ENCODE peak calls at places on chromosomes 13 and 19, in four cellular contexts. E, M, O and G are unnamed samples.

GRCh38 chr13:45207319-45207718 is 6.5 kb upstream of the KCTD4 start:
- DNase-seq in E (no peak), M (no peak), O (no peak), G (no peak)

GRCh38 chr19:3397266-3398022 is 31.1 kb downstream of the NFIC start:
- DNase-seq in O (no peak), E (peak; percentile 63), M (peak; percentile 44), G (no peak)

GRCh38 chr13:99749627-99750026 is 221.9 kb downstream of the ZIC5 start:
- DNase-seq in O (no peak), E (no peak), M (no peak), G (no peak)

GRCh38 chr19:48934837-48935236 is 1.3 kb downstream of the DHDH start:
- DNase-seq in E (no peak), M (no peak), O (no peak), G (no peak)

GRCh38 chr13:54705738-54706137 is 1677.1 kb downstream of the OLFM4 start:
- DNase-seq in O (no peak), E (no peak), M (no peak), G (no peak)

GRCh38 chr13:24742986-24743385 is 21.0 kb upstream of the RNF17 start:
- DNase-seq in O (peak; percentile 68), E (no peak), M (no peak), G (no peak)

GRCh38 chr13:34303346-34303745 is 485.4 kb downstream of the RFC3 start:
- DNase-seq in M (no peak), E (peak; percentile 31), O (no peak), G (no peak)

GRCh38 chr19:5255602-5256231 is 84.9 kb downstream of the PTPRS start:
- DNase-seq in M (no peak), O (no peak), E (no peak), G (no peak)

GRCh38 chr19:3183721-3184641 is 1.7 kb upstream of the NCLN start:
- DNase-seq in O (no peak), E (no peak), M (no peak), G (no peak)

GRCh38 chr13:97889803-97890202 is 63.7 kb upstream of the IPO5 start:
- DNase-seq in M (no peak), O (no peak), E (no peak), G (no peak)

GRCh38 chr13:110525328-110526319 is 35.9 kb downstream of the RAB20 start:
- DNase-seq in M (peak; percentile 46), E (no peak), O (peak; percentile 8), G (peak; percentile 6)

GRCh38 chr13:79647518-79647917 is 166.6 kb downstream of the NDFIP2 start:
- DNase-seq in O (no peak), E (no peak), M (no peak), G (no peak)

GRCh38 chr19:40719414-40719894 is 2.5 kb downstream of the ITPKC start:
- DNase-seq in O (no peak), E (no peak), M (no peak), G (no peak)

GRCh38 chr19:4327877-4328242 is 10.8 kb downstream of the STAP2 start:
- DNase-seq in O (no peak), E (no peak), M (no peak), G (no peak)

GRCh38 chr19:3108775-3109174 is 14.6 kb downstream of the GNA11 start:
- DNase-seq in E (peak; percentile 69), M (peak; percentile 72), O (peak; percentile 81), G (peak; percentile 74)

GRCh38 chr13:24274452-24274971 is 34.9 kb upstream of the C1QTNF9 start:
- DNase-seq in O (peak; percentile 22), M (peak; percentile 34), E (peak; percentile 40), G (peak; percentile 59)

GRCh38 chr19:38304352-38304865 is 358 bp downstream of the C19orf33 start:
- DNase-seq in M (no peak), O (no peak), E (no peak), G (no peak)

GRCh38 chr19:1046117-1046626 is 6.3 kb downstream of the ABCA7 start:
- DNase-seq in M (no peak), O (no peak), E (no peak), G (no peak)

GRCh38 chr19:15124572-15125231 is 17.5 kb downstream of the SYDE1 start:
- DNase-seq in M (peak; percentile 76), O (no peak), E (peak; percentile 55), G (no peak)

GRCh38 chr13:94110011-94110410 is 369.5 kb downstream of the DCT start:
- DNase-seq in M (no peak), E (no peak), O (no peak), G (no peak)

GRCh38 chr13:78608254-78608704 is 4.9 kb upstream of the POU4F1 start:
- DNase-seq in O (no peak), M (no peak), E (no peak), G (no peak)

GRCh38 chr19:1429750-1430149 is 8.4 kb upstream of the RPS15 start:
- DNase-seq in O (no peak), M (peak; percentile 36), E (peak; percentile 77), G (no peak)

GRCh38 chr19:57887195-57887941 is 1.5 kb downstream of the ZNF814 start:
- DNase-seq in O (no peak), M (peak; percentile 12), E (no peak), G (no peak)

GRCh38 chr13:74305876-74306275 is 171.7 kb upstream of the KLF12 start:
- DNase-seq in M (no peak), E (no peak), O (no peak), G (no peak)

GRCh38 chr19:15672580-15673175 is at the start of gene CYP4F12:
- DNase-seq in O (peak; percentile 31), M (peak; percentile 96), E (peak; percentile 84), G (peak; percentile 27)

GRCh38 chr19:40689339-40690049 is 957 bp downstream of the NUMBL start:
- DNase-seq in O (peak; percentile 69), E (no peak), M (no peak), G (no peak)

GRCh38 chr19:3253270-3253669 is 28.8 kb downstream of the CELF5 start:
- DNase-seq in M (no peak), O (no peak), E (no peak), G (no peak)

GRCh38 chr13:74077847-74078246 is 56.4 kb downstream of the KLF12 start:
- DNase-seq in O (no peak), M (no peak), E (no peak), G (no peak)

GRCh38 chr13:98033277-98034247 is 80.1 kb downstream of the IPO5 start:
- DNase-seq in E (no peak), M (no peak), O (peak; percentile 16), G (no peak)

GRCh38 chr19:46927106-46927505 is 66.3 kb downstream of the ARHGAP35 start:
- DNase-seq in E (no peak), O (no peak), M (no peak), G (no peak)

GRCh38 chr13:102677122-102677521 is 17.7 kb downstream of the METTL21C start:
- DNase-seq in M (no peak), E (no peak), O (no peak), G (no peak)

GRCh38 chr13:114035583-114036501 is 62.0 kb upstream of the C13orf46 start:
- DNase-seq in O (no peak), E (no peak), M (no peak), G (no peak)

GRCh38 chr13:50149143-50149703 is 134.0 kb downstream of the KCNRG start:
- DNase-seq in M (no peak), O (no peak), E (no peak), G (no peak)

GRCh38 chr19:5048091-5048726 is 79.3 kb downstream of the KDM4B start:
- DNase-seq in O (peak; percentile 57), E (peak; percentile 87), M (peak; percentile 86), G (peak; percentile 41)

GRCh38 chr19:54040003-54040402 is 23.7 kb downstream of the VSTM1 start:
- DNase-seq in E (no peak), O (no peak), M (no peak), G (no peak)

GRCh38 chr13:49754146-49754545 is 38.3 kb downstream of the KPNA3 start:
- DNase-seq in E (no peak), M (no peak), O (no peak), G (no peak)

GRCh38 chr19:50333737-50334617 is 4.8 kb upstream of the KCNC3 start:
- DNase-seq in M (peak; percentile 84), E (peak; percentile 82), O (no peak), G (peak; percentile 87)

GRCh38 chr19:19227217-19227616 is 15.5 kb downstream of the NCAN start:
- DNase-seq in E (no peak), M (no peak), O (no peak), G (no peak)

GRCh38 chr19:19224150-19224851 is 12.5 kb downstream of the NCAN start:
- DNase-seq in M (no peak), O (no peak), E (no peak), G (no peak)

GRCh38 chr19:19226204-19226603 is 14.4 kb downstream of the NCAN start:
- DNase-seq in O (no peak), M (no peak), E (no peak), G (no peak)

GRCh38 chr19:19224852-19225494 is 13.2 kb downstream of the NCAN start:
- DNase-seq in O (no peak), M (peak; percentile 82), E (peak; percentile 75), G (peak; percentile 76)

GRCh38 chr19:19226663-19227062 is 14.9 kb downstream of the NCAN start:
- DNase-seq in E (no peak), M (no peak), O (no peak), G (no peak)
- H3K27me3 ChIP-seq in E (peaks cover 68% of the 10 kb centered on the region), M (peaks cover 50% of the 10 kb centered on the region), O (no peaks in the 10 kb centered on the region), G (no peaks in the 10 kb centered on the region)

DNA sequence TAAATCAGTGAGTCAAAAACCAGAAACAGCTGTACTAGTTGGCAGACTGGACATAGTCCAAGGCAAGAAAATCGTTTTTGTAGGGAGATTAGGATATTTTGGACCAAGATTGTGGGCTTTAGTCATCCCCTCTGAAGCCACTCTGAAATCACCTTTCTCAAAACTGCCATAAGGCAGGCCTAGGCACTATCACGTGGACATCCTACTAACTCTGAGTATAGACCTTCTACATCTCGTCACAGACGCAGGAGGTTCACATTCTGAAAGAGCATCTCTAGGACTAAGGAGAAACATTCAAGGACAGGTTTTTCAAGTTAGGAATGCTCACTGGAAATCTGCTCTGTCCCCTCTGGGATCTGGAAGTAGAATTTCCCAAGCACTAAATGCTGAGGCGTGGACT is 2.4 kb upstream of the RUBCNL start:
- DNase-seq in M (no peak), E (no peak), O (no peak), G (no peak)
- H3K27me3 ChIP-seq in M (peaks cover 27% of the 10 kb centered on the region), E (peaks cover 47% of the 10 kb centered on the region), O (peaks cover 14% of the 10 kb centered on the region), G (peaks cover 6% of the 10 kb centered on the region)

GRCh38 chr19:35848919-35849505 is 3.3 kb downstream of the NPHS1 start:
- DNase-seq in E (no peak), O (no peak), M (no peak), G (no peak)
- H3K27me3 ChIP-seq in E (peaks cover 97% of the 10 kb centered on the region), O (no peaks in the 10 kb centered on the region), M (peaks cover 86% of the 10 kb centered on the region), G (peaks cover 23% of the 10 kb centered on the region)

DNA sequence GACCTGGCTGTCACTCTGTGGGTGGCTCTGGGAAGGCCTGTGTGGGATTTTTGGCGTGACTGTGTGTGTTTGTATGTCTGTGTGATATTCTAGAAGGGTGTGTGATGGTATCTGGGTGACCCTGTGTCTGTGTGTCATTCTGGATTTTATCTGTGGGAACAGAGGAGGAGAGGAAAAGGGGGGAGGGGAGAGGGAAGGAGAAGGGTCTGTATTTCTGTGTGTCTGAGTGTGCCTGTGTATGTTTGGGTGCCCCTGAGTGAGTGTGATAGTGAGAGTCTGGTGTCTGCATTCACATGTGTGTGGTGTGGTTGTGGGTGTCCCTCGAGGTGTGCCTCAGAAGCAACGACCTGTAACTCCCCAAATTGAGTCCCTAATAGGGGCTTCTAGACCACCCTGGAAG is 8.1 kb upstream of the NFIX start:
- DNase-seq in E (no peak), M (no peak), O (no peak), G (no peak)
- H3K27me3 ChIP-seq in E (no peaks in the 10 kb centered on the region), M (no peaks in the 10 kb centered on the region), O (peaks cover 4% of the 10 kb centered on the region), G (no peaks in the 10 kb centered on the region)

GRCh38 chr13:72208112-72208645 is 341.2 kb upstream of the DACH1 start:
- DNase-seq in E (no peak), O (no peak), M (no peak), G (no peak)
- H3K27me3 ChIP-seq in E (no peaks in the 10 kb centered on the region), O (no peaks in the 10 kb centered on the region), M (no peaks in the 10 kb centered on the region), G (no peaks in the 10 kb centered on the region)